ENCODE peak calls at places on chromosomes 12 and 14, in eight cellular contexts. One of them, this sample, is unnamed.
A peak's percentile ranks its signal among the peaks of the same experiment; 100 is the strongest.

GRCh38 chr14:92595267-92595666 is 81.7 kb downstream of the RIN3 start:
- DNase-seq in B cell: no peak
- DNase-seq in type B pancreatic cell: no peak
- DNase-seq in heart right ventricle: no peak
- DNase-seq in renal cortical epithelial cell: no peak
- DNase-seq in brain microvascular endothelial cell: no peak
- DNase-seq in GM04503: no peak
- DNase-seq in tibial nerve: no peak
- DNase-seq in this sample: no peak

GRCh38 chr12:125657681-125658080 is 592.4 kb downstream of the AACS start:
- DNase-seq in B cell: no peak
- DNase-seq in type B pancreatic cell: no peak
- DNase-seq in heart right ventricle: no peak
- DNase-seq in renal cortical epithelial cell: no peak
- DNase-seq in brain microvascular endothelial cell: no peak
- DNase-seq in GM04503: no peak
- DNase-seq in tibial nerve: no peak
- DNase-seq in this sample: no peak

GRCh38 chr12:91180162-91180561 is 2.5 kb downstream of the DCN start:
- DNase-seq in B cell: no peak
- DNase-seq in type B pancreatic cell: no peak
- DNase-seq in heart right ventricle: no peak
- DNase-seq in renal cortical epithelial cell: no peak
- DNase-seq in brain microvascular endothelial cell: no peak
- DNase-seq in GM04503: no peak
- DNase-seq in tibial nerve: no peak
- DNase-seq in this sample: no peak

GRCh38 chr12:51482808-51483532 is 58.3 kb downstream of the SLC4A8 start:
- DNase-seq in B cell: no peak
- DNase-seq in type B pancreatic cell: no peak
- DNase-seq in heart right ventricle: no peak
- DNase-seq in renal cortical epithelial cell: no peak
- DNase-seq in brain microvascular endothelial cell: no peak
- DNase-seq in GM04503: no peak
- DNase-seq in tibial nerve: no peak
- DNase-seq in this sample: no peak

GRCh38 chr14:52327374-52328226 is 13.5 kb downstream of the PTGER2 start:
- DNase-seq in B cell: no peak
- DNase-seq in type B pancreatic cell: no peak
- DNase-seq in heart right ventricle: no peak
- DNase-seq in renal cortical epithelial cell: no peak
- DNase-seq in brain microvascular endothelial cell: no peak
- DNase-seq in GM04503: no peak
- DNase-seq in tibial nerve: no peak
- DNase-seq in this sample: no peak

GRCh38 chr12:91565246-91565645 is 382.6 kb upstream of the DCN start:
- DNase-seq in B cell: no peak
- DNase-seq in type B pancreatic cell: no peak
- DNase-seq in heart right ventricle: no peak
- DNase-seq in renal cortical epithelial cell: peak; percentile 58
- DNase-seq in brain microvascular endothelial cell: peak; percentile 43
- DNase-seq in GM04503: no peak
- DNase-seq in tibial nerve: no peak
- DNase-seq in this sample: peak; percentile 12

GRCh38 chr12:22286569-22286968 is 47.9 kb downstream of the ST8SIA1 start:
- DNase-seq in B cell: no peak
- DNase-seq in type B pancreatic cell: no peak
- DNase-seq in heart right ventricle: no peak
- DNase-seq in renal cortical epithelial cell: peak; percentile 65
- DNase-seq in brain microvascular endothelial cell: peak; percentile 82
- DNase-seq in GM04503: peak; percentile 88
- DNase-seq in tibial nerve: no peak
- DNase-seq in this sample: no peak

GRCh38 chr12:120856980-120857379 is 47.2 kb downstream of the SPPL3 start:
- DNase-seq in B cell: no peak
- DNase-seq in type B pancreatic cell: no peak
- DNase-seq in heart right ventricle: no peak
- DNase-seq in renal cortical epithelial cell: no peak
- DNase-seq in brain microvascular endothelial cell: no peak
- DNase-seq in GM04503: no peak
- DNase-seq in tibial nerve: no peak
- DNase-seq in this sample: peak; percentile 29

GRCh38 chr12:122981036-122981471 is 573 bp downstream of the ARL6IP4 start:
- DNase-seq in B cell: no peak
- DNase-seq in type B pancreatic cell: no peak
- DNase-seq in heart right ventricle: no peak
- DNase-seq in renal cortical epithelial cell: no peak
- DNase-seq in brain microvascular endothelial cell: no peak
- DNase-seq in GM04503: no peak
- DNase-seq in tibial nerve: no peak
- DNase-seq in this sample: no peak

GRCh38 chr14:105979446-105979845 is 453.1 kb downstream of the TMEM121 start:
- DNase-seq in B cell: no peak
- DNase-seq in type B pancreatic cell: no peak
- DNase-seq in heart right ventricle: no peak
- DNase-seq in renal cortical epithelial cell: no peak
- DNase-seq in brain microvascular endothelial cell: no peak
- DNase-seq in GM04503: no peak
- DNase-seq in tibial nerve: no peak
- DNase-seq in this sample: no peak

GRCh38 chr14:92945544-92945943 is 22.6 kb downstream of the CHGA start:
- DNase-seq in B cell: no peak
- DNase-seq in type B pancreatic cell: no peak
- DNase-seq in heart right ventricle: no peak
- DNase-seq in renal cortical epithelial cell: no peak
- DNase-seq in brain microvascular endothelial cell: no peak
- DNase-seq in GM04503: no peak
- DNase-seq in tibial nerve: no peak
- DNase-seq in this sample: no peak

GRCh38 chr12:132967736-132968135 is 11.6 kb upstream of the ZNF605 start:
- DNase-seq in B cell: no peak
- DNase-seq in type B pancreatic cell: no peak
- DNase-seq in heart right ventricle: no peak
- DNase-seq in renal cortical epithelial cell: no peak
- DNase-seq in brain microvascular endothelial cell: no peak
- DNase-seq in GM04503: no peak
- DNase-seq in tibial nerve: no peak
- DNase-seq in this sample: no peak

GRCh38 chr12:75923964-75924666 is 107.5 kb downstream of the PHLDA1 start:
- DNase-seq in B cell: no peak
- DNase-seq in type B pancreatic cell: no peak
- DNase-seq in heart right ventricle: no peak
- DNase-seq in renal cortical epithelial cell: no peak
- DNase-seq in brain microvascular endothelial cell: no peak
- DNase-seq in GM04503: no peak
- DNase-seq in tibial nerve: no peak
- DNase-seq in this sample: no peak

GRCh38 chr14:100915582-100915981 is 12.1 kb upstream of the RTL1 start:
- DNase-seq in B cell: no peak
- DNase-seq in type B pancreatic cell: no peak
- DNase-seq in heart right ventricle: no peak
- DNase-seq in renal cortical epithelial cell: no peak
- DNase-seq in brain microvascular endothelial cell: no peak
- DNase-seq in GM04503: no peak
- DNase-seq in tibial nerve: no peak
- DNase-seq in this sample: no peak

GRCh38 chr12:27970391-27970980 is 2.0 kb downstream of the PTHLH start:
- DNase-seq in B cell: peak; percentile 51
- DNase-seq in type B pancreatic cell: peak; percentile 70
- DNase-seq in heart right ventricle: peak; percentile 13
- DNase-seq in renal cortical epithelial cell: no peak
- DNase-seq in brain microvascular endothelial cell: no peak
- DNase-seq in GM04503: no peak
- DNase-seq in tibial nerve: no peak
- DNase-seq in this sample: no peak

GRCh38 chr12:121240484-121241202 is 30.7 kb downstream of the P2RX4 start:
- DNase-seq in B cell: peak; percentile 91
- DNase-seq in type B pancreatic cell: no peak
- DNase-seq in heart right ventricle: peak; percentile 81
- DNase-seq in renal cortical epithelial cell: no peak
- DNase-seq in brain microvascular endothelial cell: peak; percentile 25
- DNase-seq in GM04503: no peak
- DNase-seq in tibial nerve: peak; percentile 36
- DNase-seq in this sample: no peak

GRCh38 chr14:77316872-77317271 is 3.8 kb downstream of the POMT2 start:
- DNase-seq in B cell: no peak
- DNase-seq in type B pancreatic cell: no peak
- DNase-seq in heart right ventricle: no peak
- DNase-seq in renal cortical epithelial cell: peak; percentile 45
- DNase-seq in brain microvascular endothelial cell: no peak
- DNase-seq in GM04503: no peak
- DNase-seq in tibial nerve: no peak
- DNase-seq in this sample: peak; percentile 72

GRCh38 chr12:124543052-124543590 is 24.3 kb downstream of the NCOR2 start:
- DNase-seq in B cell: peak; percentile 67
- DNase-seq in type B pancreatic cell: no peak
- DNase-seq in heart right ventricle: no peak
- DNase-seq in renal cortical epithelial cell: peak; percentile 73
- DNase-seq in brain microvascular endothelial cell: peak; percentile 52
- DNase-seq in GM04503: no peak
- DNase-seq in tibial nerve: no peak
- DNase-seq in this sample: no peak

GRCh38 chr12:41903014-41903702 is 241.5 kb downstream of the GXYLT1 start:
- DNase-seq in B cell: no peak
- DNase-seq in type B pancreatic cell: no peak
- DNase-seq in heart right ventricle: no peak
- DNase-seq in renal cortical epithelial cell: no peak
- DNase-seq in brain microvascular endothelial cell: no peak
- DNase-seq in GM04503: no peak
- DNase-seq in tibial nerve: no peak
- DNase-seq in this sample: no peak

GRCh38 chr12:109555431-109556315 is 17.6 kb downstream of the MMAB start:
- DNase-seq in B cell: no peak
- DNase-seq in type B pancreatic cell: no peak
- DNase-seq in heart right ventricle: no peak
- DNase-seq in renal cortical epithelial cell: no peak
- DNase-seq in brain microvascular endothelial cell: no peak
- DNase-seq in GM04503: no peak
- DNase-seq in tibial nerve: no peak
- DNase-seq in this sample: no peak

GRCh38 chr12:113772505-113773030 is 193.6 kb downstream of the RBM19 start:
- DNase-seq in B cell: no peak
- DNase-seq in type B pancreatic cell: no peak
- DNase-seq in heart right ventricle: no peak
- DNase-seq in renal cortical epithelial cell: no peak
- DNase-seq in brain microvascular endothelial cell: no peak
- DNase-seq in GM04503: no peak
- DNase-seq in tibial nerve: no peak
- DNase-seq in this sample: no peak

GRCh38 chr14:67680941-67681340 is 6.5 kb upstream of the VTI1B start:
- DNase-seq in B cell: no peak
- DNase-seq in type B pancreatic cell: no peak
- DNase-seq in heart right ventricle: no peak
- DNase-seq in renal cortical epithelial cell: no peak
- DNase-seq in brain microvascular endothelial cell: no peak
- DNase-seq in GM04503: no peak
- DNase-seq in tibial nerve: no peak
- DNase-seq in this sample: no peak

GRCh38 chr14:102922490-102923200 is at the start of gene AMN:
- DNase-seq in B cell: no peak
- DNase-seq in type B pancreatic cell: no peak
- DNase-seq in heart right ventricle: no peak
- DNase-seq in renal cortical epithelial cell: no peak
- DNase-seq in brain microvascular endothelial cell: no peak
- DNase-seq in GM04503: no peak
- DNase-seq in tibial nerve: no peak
- DNase-seq in this sample: no peak

GRCh38 chr14:31939934-31940333 is 137.2 kb upstream of the ARHGAP5 start:
- DNase-seq in B cell: no peak
- DNase-seq in type B pancreatic cell: no peak
- DNase-seq in heart right ventricle: no peak
- DNase-seq in renal cortical epithelial cell: no peak
- DNase-seq in brain microvascular endothelial cell: no peak
- DNase-seq in GM04503: no peak
- DNase-seq in tibial nerve: no peak
- DNase-seq in this sample: no peak

GRCh38 chr12:59595097-59595496 is 732 bp upstream of the SLC16A7 start:
- DNase-seq in B cell: no peak
- DNase-seq in type B pancreatic cell: no peak
- DNase-seq in heart right ventricle: no peak
- DNase-seq in renal cortical epithelial cell: no peak
- DNase-seq in brain microvascular endothelial cell: no peak
- DNase-seq in GM04503: no peak
- DNase-seq in tibial nerve: no peak
- DNase-seq in this sample: peak; percentile 20

GRCh38 chr12:4117386-4118016 is 156.1 kb upstream of the CCND2 start:
- DNase-seq in B cell: no peak
- DNase-seq in type B pancreatic cell: peak; percentile 31
- DNase-seq in heart right ventricle: no peak
- DNase-seq in renal cortical epithelial cell: no peak
- DNase-seq in brain microvascular endothelial cell: no peak
- DNase-seq in GM04503: no peak
- DNase-seq in tibial nerve: no peak
- DNase-seq in this sample: no peak